ENCODE peak calls at places on chromosomes 6 and 20, in five cellular contexts. J, H, B, S and A are unnamed samples. For H3K27me3, the result is how much of the 10 kb centered on the place peaks cover.

GRCh38 chr6:157556671-157557430 is 175.9 kb downstream of the ZDHHC14 start:
- DNase-seq in B (peak), S (no peak), J (no peak), H (no peak), A (no peak)

GRCh38 chr20:14609328-14610221 is 272.2 kb upstream of the FLRT3 start:
- DNase-seq in B (no peak), H (no peak), J (no peak), S (no peak), A (no peak)

GRCh38 chr6:41732601-41733348 is 2.6 kb downstream of the TFEB start:
- DNase-seq in S (no peak), J (no peak), H (peak), B (no peak), A (peak)

GRCh38 chr20:5569021-5569420 is 181.2 kb upstream of the SHLD1 start:
- DNase-seq in S (peak), H (peak), B (peak), J (no peak), A (no peak)

GRCh38 chr20:47762699-47763098 is 22.6 kb downstream of the SULF2 start:
- DNase-seq in B (no peak), S (no peak), H (no peak), J (peak), A (no peak)

GRCh38 chr6:159969921-159970320 is 1.0 kb downstream of the IGF2R start:
- DNase-seq in S (peak), J (peak), H (peak), B (peak), A (peak)

GRCh38 chr6:134240664-134241431 is 77.1 kb downstream of the SGK1 start:
- DNase-seq in H (peak), S (no peak), J (peak), B (no peak), A (no peak)

GRCh38 chr6:166437661-166438060 is 54.9 kb upstream of the MPC1 start:
- DNase-seq in J (no peak), H (no peak), B (no peak), S (no peak), A (peak)

GRCh38 chr6:83893024-83893423 is 33.5 kb downstream of the CYB5R4 start:
- DNase-seq in H (no peak), S (no peak), J (no peak), B (no peak), A (no peak)

GRCh38 chr6:129981598-129981997 is 36.8 kb upstream of the L3MBTL3 start:
- DNase-seq in B (no peak), J (no peak), S (peak), H (no peak), A (no peak)

GRCh38 chr6:105620878-105621277 is 218.0 kb upstream of the PREP start:
- DNase-seq in H (no peak), B (no peak), J (no peak), S (no peak), A (no peak)

GRCh38 chr20:41887500-41887899 is 269.3 kb upstream of the CHD6 start:
- DNase-seq in B (no peak), J (no peak), S (no peak), H (no peak), A (no peak)

GRCh38 chr6:39638126-39638822 is 86.9 kb downstream of the KIF6 start:
- DNase-seq in H (no peak), B (no peak), J (no peak), S (no peak), A (no peak)

GRCh38 chr20:57326667-57327455 is 2.7 kb upstream of the SPO11 start:
- DNase-seq in S (peak), B (no peak), H (no peak), J (no peak), A (peak)
- H3K4me3 ChIP-seq in S (peak), B (no peak), H (no peak), J (no peak), A (no peak)

GRCh38 chr6:118387921-118388701 is 160.0 kb upstream of the PLN start:
- DNase-seq in B (no peak), J (no peak), S (peak), H (no peak), A (no peak)
- H3K27me3 ChIP-seq in B (under half), J (under half), S (under half), H (under half), A (under half)

DNA sequence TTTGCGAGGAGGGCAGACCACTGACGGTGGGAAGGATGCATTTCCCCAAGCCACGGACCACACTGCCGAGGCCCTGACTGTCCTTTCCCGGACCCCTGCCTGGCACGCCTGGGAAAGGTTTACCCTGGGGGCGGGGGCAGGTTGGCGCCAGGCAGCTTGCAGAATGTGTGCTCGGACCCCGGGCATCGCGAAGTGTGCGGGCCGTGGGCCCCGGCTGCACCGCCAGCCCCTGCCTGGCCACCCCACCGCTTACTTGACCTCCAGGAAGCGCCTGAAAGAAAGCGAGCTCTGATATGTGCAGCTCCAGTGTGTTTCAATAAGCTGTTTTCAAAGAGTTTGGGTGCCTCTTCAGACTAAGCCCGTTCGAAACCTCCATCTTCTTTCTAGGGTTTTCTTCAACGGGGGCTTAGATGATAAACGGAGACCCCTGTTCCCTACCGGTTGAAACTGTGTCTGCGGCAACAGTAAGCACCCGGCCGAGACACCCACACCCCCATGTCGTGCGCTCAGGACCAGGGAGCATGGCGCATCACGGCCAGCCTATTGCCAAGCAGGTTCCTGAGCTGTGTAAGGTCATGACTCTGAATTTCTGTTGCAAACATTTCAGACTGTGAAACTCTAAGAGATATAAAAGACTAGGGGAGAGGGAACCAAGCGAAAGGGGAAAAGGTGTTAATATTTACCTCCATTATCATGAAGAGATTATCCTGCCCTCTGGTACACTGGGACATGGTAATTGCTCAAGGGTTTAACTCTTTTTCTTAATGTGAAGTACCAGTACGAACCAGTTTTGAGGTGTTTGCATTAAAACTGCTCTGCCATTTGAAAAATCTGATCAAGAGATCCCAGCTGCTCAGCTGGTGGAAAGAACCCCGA is 231.2 kb upstream of the FOXQ1 start:
- DNase-seq in J (no peak), S (no peak), H (no peak), B (no peak), A (no peak)
- H3K4me3 ChIP-seq in J (no peak), S (no peak), H (no peak), B (no peak), A (no peak)

GRCh38 chr6:28615616-28615954 is 89.9 kb downstream of the GPX5 start:
- DNase-seq in S (no peak), J (no peak), H (no peak), B (no peak), A (no peak)
- H3K27me3 ChIP-seq in S (under half), J (under half), H (under half), B (under half), A (under half)

GRCh38 chr6:93418448-93419303 is 683 bp downstream of the EPHA7 start:
- DNase-seq in S (peak), H (no peak), B (peak), J (peak), A (peak)

GRCh38 chr6:93418113-93418447 is 1.3 kb downstream of the EPHA7 start:
- DNase-seq in H (no peak), B (peak), S (peak), J (no peak), A (peak)

GRCh38 chr6:93419304-93420162 is at the start of gene EPHA7:
- DNase-seq in S (peak), J (peak), H (peak), B (peak), A (peak)

GRCh38 chr6:93417421-93417996 is 1.9 kb downstream of the EPHA7 start:
- DNase-seq in H (no peak), B (no peak), S (peak), J (no peak), A (no peak)

DNA sequence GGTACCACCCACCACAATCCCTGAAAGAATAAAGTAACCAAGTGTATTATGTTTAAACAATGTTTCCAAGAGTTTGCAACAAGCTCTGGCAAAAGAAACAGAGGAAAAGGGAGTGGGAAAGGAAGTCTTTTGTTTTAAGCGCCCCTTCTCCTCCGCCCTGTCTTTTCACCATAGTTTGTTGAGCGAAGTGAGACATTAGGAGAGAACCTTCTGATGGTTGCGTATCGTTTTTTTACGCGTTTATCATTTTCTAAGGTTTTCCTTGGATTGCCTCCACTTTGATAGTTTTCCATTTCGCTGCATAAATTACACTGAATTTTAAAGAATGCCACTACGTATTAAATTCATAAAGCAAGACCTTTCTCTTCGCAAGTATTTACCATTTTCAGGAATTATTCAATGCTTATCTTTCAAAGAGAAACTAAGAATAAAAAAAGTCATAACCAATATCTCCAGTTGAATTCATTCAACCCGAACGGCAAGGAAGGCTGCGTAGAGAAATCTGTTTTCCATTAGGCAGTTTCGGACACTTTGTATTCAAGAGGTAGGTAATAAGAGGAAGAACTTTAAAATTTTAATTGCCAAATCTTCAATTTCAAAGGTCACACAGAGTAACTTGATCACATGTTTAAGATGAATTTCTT is 926 bp upstream of the EPHA7 start:
- DNase-seq in J (no peak), B (no peak), H (no peak), S (no peak), A (no peak)
- H3K4me3 ChIP-seq in J (peak), B (peak), H (peak), S (peak), A (peak)

DNA sequence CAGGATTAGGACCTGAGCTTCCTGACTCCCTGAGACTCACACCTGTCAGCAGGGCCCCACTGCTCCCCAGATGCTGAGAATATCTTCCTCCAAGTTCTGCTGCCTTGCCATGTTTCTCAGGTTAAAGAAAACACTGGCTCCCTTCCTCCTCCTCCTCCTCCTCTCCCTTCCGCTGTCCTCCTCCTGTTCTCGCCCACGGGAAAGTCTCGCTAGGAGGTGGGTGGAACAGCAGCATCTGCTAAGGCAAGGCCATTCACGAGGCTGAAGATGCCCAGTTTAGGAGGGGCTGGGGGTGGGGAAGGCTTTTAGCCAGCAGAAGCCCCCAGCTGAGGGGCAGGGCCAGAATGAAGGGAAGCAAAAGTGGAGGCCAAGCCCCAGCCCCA is 23.8 kb downstream of the KCNK15 start:
- DNase-seq in J (no peak), B (no peak), S (no peak), H (no peak), A (no peak)
- H3K27me3 ChIP-seq in J (under half), B (under half), S (half or more), H (under half), A (under half)

GRCh38 chr6:137700751-137701477 is 166.1 kb upstream of the TNFAIP3 start:
- DNase-seq in S (no peak), H (no peak), B (no peak), J (no peak), A (no peak)
- H3K4me3 ChIP-seq in S (no peak), H (no peak), B (no peak), J (no peak), A (no peak)

DNA sequence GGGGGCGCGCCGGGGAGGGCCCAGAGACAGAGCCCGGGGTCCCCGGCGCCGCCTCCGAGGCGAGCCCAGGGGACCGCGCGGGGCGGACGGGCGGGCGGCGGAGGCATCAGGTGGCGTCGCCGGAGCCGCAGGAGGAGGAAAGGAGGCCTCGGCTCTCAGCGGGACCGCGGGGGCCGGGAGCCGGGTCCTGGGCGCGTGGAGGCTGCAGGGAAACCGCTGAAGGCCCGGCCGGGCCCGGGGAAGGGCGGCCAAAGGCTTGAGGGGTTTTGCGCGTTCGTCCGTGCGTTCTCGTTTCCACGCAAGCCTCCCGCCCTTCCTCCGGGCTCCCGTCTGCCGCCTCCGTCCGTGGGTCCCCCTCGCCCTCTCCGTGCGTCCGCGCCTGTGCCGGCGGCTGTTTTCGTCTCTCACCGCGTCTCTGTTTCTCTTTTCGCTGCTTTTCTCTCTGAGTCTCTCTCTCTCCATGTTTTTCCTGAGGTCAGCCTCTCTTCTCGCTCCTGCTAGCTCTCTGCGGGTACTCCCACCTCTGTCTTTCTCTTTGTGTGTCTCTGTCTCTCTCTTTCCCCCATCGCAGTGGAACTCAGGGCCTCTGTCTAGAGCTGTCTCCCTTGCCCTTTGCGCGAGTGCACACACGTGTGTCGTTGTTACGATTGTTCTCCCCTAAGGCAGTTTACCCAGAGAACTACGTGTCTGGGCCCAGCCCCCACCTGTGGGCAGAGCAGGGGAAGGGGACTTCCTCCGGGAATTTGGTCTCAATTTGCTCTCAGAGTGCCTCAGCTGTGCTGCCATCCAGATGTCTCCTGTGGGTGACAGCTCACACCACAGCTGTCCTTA is 2.1 kb downstream of the IRF4 start:
- DNase-seq in H (no peak), J (no peak), S (no peak), B (no peak), A (peak)
- H3K27me3 ChIP-seq in H (under half), J (under half), S (half or more), B (half or more), A (half or more)

DNA sequence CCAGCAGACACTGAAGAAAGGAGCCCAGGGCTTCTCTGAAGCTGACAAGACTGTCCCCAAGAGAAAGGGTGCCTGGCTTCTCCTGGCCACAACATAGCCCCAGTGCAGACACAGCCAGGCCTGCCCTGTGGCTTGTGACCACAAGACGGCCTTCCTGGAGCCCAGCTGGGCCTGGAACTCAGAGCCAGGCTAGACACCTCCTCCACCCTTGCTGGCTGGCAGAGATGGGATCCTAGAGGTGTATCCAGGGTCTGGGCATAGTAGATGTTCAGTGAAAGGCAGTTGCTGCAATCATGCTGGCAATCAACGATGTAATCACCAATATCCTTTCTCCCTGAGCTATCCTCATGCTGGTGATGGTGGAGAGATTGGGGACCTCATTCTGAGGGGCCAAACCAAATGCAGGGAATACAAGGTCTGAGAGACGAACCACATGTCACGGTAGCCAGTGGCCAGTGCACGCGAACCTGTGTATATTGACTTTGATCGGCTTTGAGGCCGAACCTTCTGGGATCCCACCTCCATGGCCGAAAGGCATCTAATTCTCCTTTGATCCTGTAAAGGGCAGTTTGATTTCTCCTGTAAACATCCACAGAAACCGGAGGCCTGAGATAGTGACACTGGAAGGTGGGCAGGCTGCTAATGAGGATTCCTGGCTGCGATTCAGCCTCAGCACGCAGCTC is 115.2 kb downstream of the PSMB1 start:
- DNase-seq in J (no peak), S (no peak), H (no peak), B (no peak), A (no peak)
- H3K4me3 ChIP-seq in J (peak), S (peak), H (no peak), B (no peak), A (no peak)

GRCh38 chr6:30077218-30077617 is 1.6 kb upstream of the RNF39 start:
- DNase-seq in J (no peak), B (no peak), S (no peak), H (no peak), A (no peak)
- H3K27me3 ChIP-seq in J (under half), B (half or more), S (under half), H (under half), A (half or more)